ENCODE peak calls at places on chromosomes 4 and X, in seven cellular contexts. One of them, this sample, is unnamed.

GRCh38 chrX:55342533-55343501 is 78.1 kb upstream of the PAGE3 start:
- DNase-seq in NCI-H345: peak
- DNase-seq in NCI-H1436: peak
- DNase-seq in thoracic aorta: no peak
- DNase-seq in NCI-H510A treated with DMSO at 0.1 percent for 48 hours: peak
- DNase-seq in Karpas-422: peak
- DNase-seq in SK-MEL-5: peak
- DNase-seq in this sample: no peak

GRCh38 chrX:21831496-21831895 is 7.9 kb upstream of the MBTPS2 start:
- DNase-seq in Karpas-422: no peak
- DNase-seq in NCI-H1436: no peak
- DNase-seq in thoracic aorta: no peak
- DNase-seq in NCI-H510A treated with DMSO at 0.1 percent for 48 hours: no peak
- DNase-seq in SK-MEL-5: no peak
- DNase-seq in NCI-H345: no peak
- DNase-seq in this sample: no peak

GRCh38 chr4:143406523-143406922 is 69.8 kb downstream of the GAB1 start:
- DNase-seq in NCI-H345: no peak
- DNase-seq in Karpas-422: no peak
- DNase-seq in NCI-H510A treated with DMSO at 0.1 percent for 48 hours: no peak
- DNase-seq in NCI-H1436: no peak
- DNase-seq in thoracic aorta: peak
- DNase-seq in SK-MEL-5: peak
- DNase-seq in this sample: no peak

GRCh38 chrX:151875270-151876026 is 37.2 kb upstream of the MAGEA4 start:
- DNase-seq in Karpas-422: no peak
- DNase-seq in NCI-H510A treated with DMSO at 0.1 percent for 48 hours: no peak
- DNase-seq in SK-MEL-5: no peak
- DNase-seq in NCI-H345: no peak
- DNase-seq in thoracic aorta: no peak
- DNase-seq in NCI-H1436: no peak
- DNase-seq in this sample: no peak

GRCh38 chr4:7394681-7395451 is 39.9 kb downstream of the PSAPL1 start:
- DNase-seq in NCI-H510A treated with DMSO at 0.1 percent for 48 hours: no peak
- DNase-seq in SK-MEL-5: no peak
- DNase-seq in Karpas-422: no peak
- DNase-seq in NCI-H1436: no peak
- DNase-seq in NCI-H345: no peak
- DNase-seq in thoracic aorta: no peak
- DNase-seq in this sample: no peak

GRCh38 chr4:44535981-44536380 is 87.4 kb upstream of the KCTD8 start:
- DNase-seq in NCI-H1436: no peak
- DNase-seq in Karpas-422: no peak
- DNase-seq in thoracic aorta: no peak
- DNase-seq in SK-MEL-5: no peak
- DNase-seq in NCI-H345: no peak
- DNase-seq in NCI-H510A treated with DMSO at 0.1 percent for 48 hours: no peak
- DNase-seq in this sample: no peak

GRCh38 chr4:117783716-117784115 is 250.6 kb upstream of the NDST3 start:
- DNase-seq in thoracic aorta: no peak
- DNase-seq in NCI-H345: no peak
- DNase-seq in SK-MEL-5: peak
- DNase-seq in NCI-H510A treated with DMSO at 0.1 percent for 48 hours: no peak
- DNase-seq in Karpas-422: no peak
- DNase-seq in NCI-H1436: no peak
- DNase-seq in this sample: no peak

GRCh38 chrX:39985551-39985950 is 112.2 kb downstream of the BCOR start:
- DNase-seq in thoracic aorta: no peak
- DNase-seq in Karpas-422: no peak
- DNase-seq in NCI-H1436: no peak
- DNase-seq in NCI-H510A treated with DMSO at 0.1 percent for 48 hours: no peak
- DNase-seq in SK-MEL-5: no peak
- DNase-seq in NCI-H345: no peak
- DNase-seq in this sample: no peak

GRCh38 chr4:139951051-139951450 is 202.9 kb downstream of the MAML3 start:
- DNase-seq in NCI-H345: no peak
- DNase-seq in thoracic aorta: no peak
- DNase-seq in Karpas-422: peak
- DNase-seq in NCI-H510A treated with DMSO at 0.1 percent for 48 hours: no peak
- DNase-seq in NCI-H1436: no peak
- DNase-seq in SK-MEL-5: peak
- DNase-seq in this sample: no peak

GRCh38 chrX:41320393-41320792 is 13.6 kb upstream of the DDX3X start:
- DNase-seq in NCI-H1436: no peak
- DNase-seq in SK-MEL-5: no peak
- DNase-seq in NCI-H510A treated with DMSO at 0.1 percent for 48 hours: no peak
- DNase-seq in Karpas-422: no peak
- DNase-seq in thoracic aorta: no peak
- DNase-seq in NCI-H345: no peak
- DNase-seq in this sample: no peak

GRCh38 chr4:30862176-30862575 is 142.0 kb downstream of the PCDH7 start:
- DNase-seq in Karpas-422: no peak
- DNase-seq in NCI-H1436: no peak
- DNase-seq in NCI-H510A treated with DMSO at 0.1 percent for 48 hours: no peak
- DNase-seq in NCI-H345: no peak
- DNase-seq in thoracic aorta: no peak
- DNase-seq in SK-MEL-5: no peak
- DNase-seq in this sample: no peak

GRCh38 chr4:54234497-54235205 is 5.6 kb downstream of the PDGFRA start:
- DNase-seq in thoracic aorta: no peak
- DNase-seq in NCI-H345: no peak
- DNase-seq in SK-MEL-5: peak
- DNase-seq in NCI-H510A treated with DMSO at 0.1 percent for 48 hours: no peak
- DNase-seq in NCI-H1436: no peak
- DNase-seq in Karpas-422: no peak
- DNase-seq in this sample: no peak

GRCh38 chr4:113837397-113837796 is 75.9 kb upstream of the CAMK2D start:
- DNase-seq in NCI-H345: no peak
- DNase-seq in NCI-H510A treated with DMSO at 0.1 percent for 48 hours: no peak
- DNase-seq in SK-MEL-5: no peak
- DNase-seq in Karpas-422: peak
- DNase-seq in thoracic aorta: no peak
- DNase-seq in NCI-H1436: peak
- DNase-seq in this sample: no peak

GRCh38 chr4:36256398-36256828 is 12.1 kb upstream of the ARAP2 start:
- DNase-seq in SK-MEL-5: no peak
- DNase-seq in NCI-H1436: no peak
- DNase-seq in NCI-H510A treated with DMSO at 0.1 percent for 48 hours: no peak
- DNase-seq in thoracic aorta: no peak
- DNase-seq in Karpas-422: no peak
- DNase-seq in NCI-H345: no peak
- DNase-seq in this sample: no peak

GRCh38 chr4:122874194-122874593 is 47.6 kb downstream of the FGF2 start:
- DNase-seq in NCI-H510A treated with DMSO at 0.1 percent for 48 hours: no peak
- DNase-seq in NCI-H345: no peak
- DNase-seq in thoracic aorta: no peak
- DNase-seq in NCI-H1436: no peak
- DNase-seq in SK-MEL-5: no peak
- DNase-seq in Karpas-422: no peak
- DNase-seq in this sample: no peak

GRCh38 chrX:125131146-125131545 is 188.5 kb upstream of the TEX13C start:
- DNase-seq in NCI-H510A treated with DMSO at 0.1 percent for 48 hours: peak
- DNase-seq in NCI-H1436: peak
- DNase-seq in Karpas-422: peak
- DNase-seq in SK-MEL-5: peak
- DNase-seq in NCI-H345: no peak
- DNase-seq in thoracic aorta: no peak
- DNase-seq in this sample: peak

GRCh38 chr4:831483-831805 is 5.5 kb upstream of the CPLX1 start:
- DNase-seq in NCI-H1436: no peak
- DNase-seq in SK-MEL-5: no peak
- DNase-seq in NCI-H510A treated with DMSO at 0.1 percent for 48 hours: no peak
- DNase-seq in Karpas-422: no peak
- DNase-seq in thoracic aorta: no peak
- DNase-seq in NCI-H345: no peak
- DNase-seq in this sample: no peak

GRCh38 chrX:132631579-132632232 is 142.9 kb upstream of the MBNL3 start:
- DNase-seq in SK-MEL-5: peak
- DNase-seq in Karpas-422: peak
- DNase-seq in thoracic aorta: no peak
- DNase-seq in NCI-H510A treated with DMSO at 0.1 percent for 48 hours: peak
- DNase-seq in NCI-H1436: peak
- DNase-seq in NCI-H345: peak
- DNase-seq in this sample: no peak

GRCh38 chr4:79852305-79852730 is 220.7 kb downstream of the ANTXR2 start:
- DNase-seq in NCI-H1436: no peak
- DNase-seq in NCI-H345: no peak
- DNase-seq in SK-MEL-5: peak
- DNase-seq in Karpas-422: no peak
- DNase-seq in thoracic aorta: no peak
- DNase-seq in NCI-H510A treated with DMSO at 0.1 percent for 48 hours: peak
- DNase-seq in this sample: no peak

GRCh38 chr4:38179690-38180299 is 219.6 kb downstream of the PTTG2 start:
- DNase-seq in NCI-H345: peak
- DNase-seq in Karpas-422: peak
- DNase-seq in SK-MEL-5: peak
- DNase-seq in thoracic aorta: peak
- DNase-seq in NCI-H510A treated with DMSO at 0.1 percent for 48 hours: peak
- DNase-seq in NCI-H1436: peak
- DNase-seq in this sample: no peak

GRCh38 chr4:78432896-78433295 is 118.7 kb upstream of the ANXA3 start:
- DNase-seq in Karpas-422: no peak
- DNase-seq in SK-MEL-5: no peak
- DNase-seq in NCI-H1436: no peak
- DNase-seq in thoracic aorta: no peak
- DNase-seq in NCI-H510A treated with DMSO at 0.1 percent for 48 hours: no peak
- DNase-seq in NCI-H345: no peak
- DNase-seq in this sample: no peak

GRCh38 chr4:99389606-99390005 is 37.1 kb upstream of the ADH1C start:
- DNase-seq in NCI-H510A treated with DMSO at 0.1 percent for 48 hours: no peak
- DNase-seq in NCI-H345: no peak
- DNase-seq in NCI-H1436: no peak
- DNase-seq in SK-MEL-5: no peak
- DNase-seq in Karpas-422: no peak
- DNase-seq in thoracic aorta: no peak
- DNase-seq in this sample: no peak

GRCh38 chr4:149841686-149842085 is 26.0 kb upstream of the IQCM start:
- DNase-seq in thoracic aorta: no peak
- DNase-seq in NCI-H1436: no peak
- DNase-seq in SK-MEL-5: no peak
- DNase-seq in Karpas-422: no peak
- DNase-seq in NCI-H345: no peak
- DNase-seq in NCI-H510A treated with DMSO at 0.1 percent for 48 hours: no peak
- DNase-seq in this sample: no peak

GRCh38 chr4:8319731-8320385 is 50.3 kb downstream of the HTRA3 start:
- DNase-seq in NCI-H510A treated with DMSO at 0.1 percent for 48 hours: no peak
- DNase-seq in SK-MEL-5: no peak
- DNase-seq in Karpas-422: no peak
- DNase-seq in NCI-H1436: no peak
- DNase-seq in thoracic aorta: no peak
- DNase-seq in NCI-H345: no peak
- DNase-seq in this sample: no peak

GRCh38 chr4:140426610-140427103 is 791 bp downstream of the CLGN start:
- DNase-seq in NCI-H1436: peak
- DNase-seq in SK-MEL-5: no peak
- DNase-seq in Karpas-422: no peak
- DNase-seq in thoracic aorta: no peak
- DNase-seq in NCI-H345: peak
- DNase-seq in NCI-H510A treated with DMSO at 0.1 percent for 48 hours: peak
- DNase-seq in this sample: peak

GRCh38 chrX:133307637-133308485 is 89.7 kb upstream of the TFDP3 start:
- DNase-seq in NCI-H345: no peak
- DNase-seq in thoracic aorta: no peak
- DNase-seq in Karpas-422: no peak
- DNase-seq in NCI-H1436: no peak
- DNase-seq in SK-MEL-5: peak
- DNase-seq in NCI-H510A treated with DMSO at 0.1 percent for 48 hours: no peak
- DNase-seq in this sample: no peak

GRCh38 chr4:41600243-41600642 is 62.3 kb downstream of the LIMCH1 start:
- DNase-seq in SK-MEL-5: no peak
- DNase-seq in NCI-H510A treated with DMSO at 0.1 percent for 48 hours: no peak
- DNase-seq in thoracic aorta: no peak
- DNase-seq in NCI-H1436: no peak
- DNase-seq in NCI-H345: no peak
- DNase-seq in Karpas-422: no peak
- DNase-seq in this sample: peak